ENCODE peak calls at places on chromosomes 13 and 19, in seven cellular contexts. One of them, this sample, is unnamed.

GRCh38 chr13:45162194-45162593 is 38.7 kb downstream of the KCTD4 start:
- DNase-seq in lower leg skin: no peak
- DNase-seq in neural progenitor cell: no peak
- DNase-seq in GM23248: peak; percentile 43
- DNase-seq in CD8-positive, alpha-beta memory T cell: no peak
- DNase-seq in adipocyte: peak; percentile 18
- DNase-seq in small intestine: no peak
- DNase-seq in this sample: peak; percentile 43

GRCh38 chr13:41905600-41906254 is 55.2 kb downstream of the VWA8 start:
- DNase-seq in lower leg skin: no peak
- DNase-seq in neural progenitor cell: peak; percentile 35
- DNase-seq in small intestine: peak; percentile 49
- DNase-seq in CD8-positive, alpha-beta memory T cell: peak; percentile 23
- DNase-seq in GM23248: peak; percentile 71
- DNase-seq in adipocyte: no peak
- DNase-seq in this sample: peak; percentile 73

GRCh38 chr13:112024577-112024976 is 42.4 kb upstream of the SOX1 start:
- DNase-seq in lower leg skin: no peak
- DNase-seq in CD8-positive, alpha-beta memory T cell: no peak
- DNase-seq in neural progenitor cell: no peak
- DNase-seq in adipocyte: no peak
- DNase-seq in GM23248: no peak
- DNase-seq in small intestine: no peak
- DNase-seq in this sample: no peak

GRCh38 chr13:20984879-20985278 is 76.5 kb downstream of the LATS2 start:
- DNase-seq in GM23248: no peak
- DNase-seq in neural progenitor cell: no peak
- DNase-seq in small intestine: no peak
- DNase-seq in adipocyte: no peak
- DNase-seq in lower leg skin: no peak
- DNase-seq in CD8-positive, alpha-beta memory T cell: no peak
- DNase-seq in this sample: peak; percentile 63

GRCh38 chr13:50129923-50130685 is 114.9 kb downstream of the KCNRG start:
- DNase-seq in neural progenitor cell: peak; percentile 76
- DNase-seq in GM23248: peak; percentile 78
- DNase-seq in CD8-positive, alpha-beta memory T cell: no peak
- DNase-seq in small intestine: no peak
- DNase-seq in adipocyte: peak; percentile 63
- DNase-seq in lower leg skin: peak; percentile 93
- DNase-seq in this sample: peak; percentile 5

GRCh38 chr13:20344836-20345490 is 112.8 kb upstream of the GJB6 start:
- DNase-seq in neural progenitor cell: no peak
- DNase-seq in CD8-positive, alpha-beta memory T cell: no peak
- DNase-seq in GM23248: no peak
- DNase-seq in small intestine: no peak
- DNase-seq in lower leg skin: no peak
- DNase-seq in adipocyte: no peak
- DNase-seq in this sample: no peak

GRCh38 chr19:4759388-4760284 is 31.9 kb upstream of the FEM1A start:
- DNase-seq in CD8-positive, alpha-beta memory T cell: peak; percentile 27
- DNase-seq in neural progenitor cell: peak; percentile 98
- DNase-seq in GM23248: peak; percentile 92
- DNase-seq in lower leg skin: peak; percentile 92
- DNase-seq in small intestine: peak; percentile 94
- DNase-seq in adipocyte: peak; percentile 89
- DNase-seq in this sample: peak; percentile 91

GRCh38 chr19:8697671-8698432 is 743 bp downstream of the ACTL9 start:
- DNase-seq in neural progenitor cell: peak; percentile 41
- DNase-seq in adipocyte: no peak
- DNase-seq in small intestine: no peak
- DNase-seq in GM23248: no peak
- DNase-seq in lower leg skin: no peak
- DNase-seq in CD8-positive, alpha-beta memory T cell: no peak
- DNase-seq in this sample: no peak

GRCh38 chr13:21663197-21663596 is 7.7 kb upstream of the FGF9 start:
- DNase-seq in neural progenitor cell: no peak
- DNase-seq in small intestine: peak; percentile 86
- DNase-seq in GM23248: no peak
- DNase-seq in adipocyte: no peak
- DNase-seq in lower leg skin: no peak
- DNase-seq in CD8-positive, alpha-beta memory T cell: no peak
- DNase-seq in this sample: no peak

GRCh38 chr13:38394777-38395504 is 45.3 kb downstream of the UFM1 start:
- DNase-seq in neural progenitor cell: no peak
- DNase-seq in CD8-positive, alpha-beta memory T cell: no peak
- DNase-seq in small intestine: no peak
- DNase-seq in GM23248: peak; percentile 69
- DNase-seq in lower leg skin: no peak
- DNase-seq in adipocyte: peak; percentile 45
- DNase-seq in this sample: no peak

DNA sequence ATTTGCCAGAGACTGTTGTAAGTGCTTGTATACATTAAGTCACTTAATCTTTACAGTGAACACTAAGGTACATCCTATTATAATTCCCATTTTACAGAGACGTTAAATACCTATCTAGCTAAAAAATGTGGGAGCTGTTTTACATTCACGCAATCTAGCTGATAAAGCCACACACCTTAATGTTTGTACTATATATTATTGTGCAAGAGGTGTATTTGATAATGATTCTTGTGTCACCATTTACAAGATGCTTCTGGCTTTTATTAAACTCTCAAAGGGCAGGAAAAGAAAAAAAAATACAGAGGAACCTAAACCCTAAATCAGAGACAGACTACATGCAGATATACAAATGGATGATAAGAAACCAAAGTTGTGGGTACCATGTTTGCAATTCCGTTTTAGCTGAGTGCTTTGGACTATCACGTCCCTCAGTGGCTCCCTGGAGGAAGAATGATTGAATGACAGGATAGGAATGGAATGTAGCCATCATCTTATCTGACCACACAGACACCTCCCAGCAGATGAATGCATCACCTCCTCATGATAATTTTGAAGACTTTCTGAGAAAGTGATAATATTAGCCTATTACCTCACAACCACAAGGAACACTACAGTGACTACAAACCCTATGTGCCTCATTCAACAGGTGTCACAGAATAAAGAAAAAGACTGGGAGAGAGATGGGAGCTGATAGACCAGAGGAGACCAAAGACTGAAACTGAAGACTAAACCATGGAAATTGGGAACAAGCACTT is 230.5 kb upstream of the SERP2 start:
- DNase-seq in GM23248: peak; percentile 28
- DNase-seq in adipocyte: no peak
- DNase-seq in lower leg skin: no peak
- DNase-seq in CD8-positive, alpha-beta memory T cell: no peak
- DNase-seq in small intestine: peak; percentile 64
- DNase-seq in neural progenitor cell: no peak
- DNase-seq in this sample: peak; percentile 67
- H3K4me3 ChIP-seq in GM23248: peak overlapping the region; percentile 69
- H3K4me3 ChIP-seq in adipocyte: peak overlapping the region; percentile 85
- H3K4me3 ChIP-seq in lower leg skin: no peak overlapping the region
- H3K4me3 ChIP-seq in CD8-positive, alpha-beta memory T cell: no peak overlapping the region
- H3K4me3 ChIP-seq in small intestine: no peak overlapping the region
- H3K4me3 ChIP-seq in neural progenitor cell: peak overlapping the region; percentile 51
- H3K4me3 ChIP-seq in this sample: peak overlapping the region; percentile 63

GRCh38 chr13:53605306-53605705 is 576.7 kb downstream of the OLFM4 start:
- DNase-seq in lower leg skin: no peak
- DNase-seq in adipocyte: no peak
- DNase-seq in neural progenitor cell: no peak
- DNase-seq in GM23248: no peak
- DNase-seq in CD8-positive, alpha-beta memory T cell: no peak
- DNase-seq in small intestine: no peak
- DNase-seq in this sample: no peak
- H3K4me3 ChIP-seq in lower leg skin: no peak overlapping the region
- H3K4me3 ChIP-seq in adipocyte: no peak overlapping the region
- H3K4me3 ChIP-seq in neural progenitor cell: no peak overlapping the region
- H3K4me3 ChIP-seq in GM23248: no peak overlapping the region
- H3K4me3 ChIP-seq in CD8-positive, alpha-beta memory T cell: no peak overlapping the region
- H3K4me3 ChIP-seq in small intestine: no peak overlapping the region
- H3K4me3 ChIP-seq in this sample: no peak overlapping the region

GRCh38 chr19:11261902-11262839 is at the start of gene DOCK6:
- DNase-seq in GM23248: peak; percentile 72
- DNase-seq in neural progenitor cell: peak; percentile 80
- DNase-seq in lower leg skin: no peak
- DNase-seq in small intestine: peak; percentile 41
- DNase-seq in adipocyte: peak; percentile 72
- DNase-seq in CD8-positive, alpha-beta memory T cell: no peak
- DNase-seq in this sample: no peak

GRCh38 chr19:11257827-11258380 is 4.4 kb downstream of the DOCK6 start:
- DNase-seq in GM23248: peak; percentile 28
- DNase-seq in lower leg skin: no peak
- DNase-seq in small intestine: no peak
- DNase-seq in adipocyte: no peak
- DNase-seq in CD8-positive, alpha-beta memory T cell: no peak
- DNase-seq in neural progenitor cell: no peak
- DNase-seq in this sample: no peak

GRCh38 chr19:11261431-11261901 is 858 bp downstream of the DOCK6 start:
- DNase-seq in GM23248: no peak
- DNase-seq in neural progenitor cell: peak; percentile 42
- DNase-seq in CD8-positive, alpha-beta memory T cell: no peak
- DNase-seq in lower leg skin: no peak
- DNase-seq in adipocyte: no peak
- DNase-seq in small intestine: no peak
- DNase-seq in this sample: no peak

GRCh38 chr19:11263726-11264125 is 1.4 kb upstream of the DOCK6 start:
- DNase-seq in CD8-positive, alpha-beta memory T cell: no peak
- DNase-seq in small intestine: no peak
- DNase-seq in GM23248: no peak
- DNase-seq in lower leg skin: no peak
- DNase-seq in adipocyte: no peak
- DNase-seq in neural progenitor cell: no peak
- DNase-seq in this sample: no peak

DNA sequence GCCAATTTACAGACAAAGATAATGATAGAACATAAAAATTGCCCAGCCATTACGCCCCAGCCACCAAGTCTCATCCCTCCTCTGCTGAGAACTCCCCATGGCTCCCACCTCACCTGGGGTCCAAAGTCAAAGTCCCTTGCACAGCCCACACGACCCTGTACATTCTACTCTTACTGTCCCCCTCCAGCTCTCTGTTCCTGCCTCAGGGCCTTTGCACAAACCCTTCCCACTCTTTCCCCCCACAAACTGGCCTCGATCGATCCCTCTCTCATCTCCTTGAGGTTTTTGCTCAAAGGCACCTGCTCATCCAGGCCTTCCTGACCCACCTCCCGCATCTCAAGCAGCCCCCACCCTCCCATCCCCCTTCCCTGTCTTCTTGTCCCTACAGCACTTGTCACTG is 1.3 kb downstream of the DOCK6 start:
- DNase-seq in neural progenitor cell: no peak
- DNase-seq in CD8-positive, alpha-beta memory T cell: no peak
- DNase-seq in lower leg skin: no peak
- DNase-seq in small intestine: no peak
- DNase-seq in adipocyte: no peak
- DNase-seq in GM23248: no peak
- DNase-seq in this sample: no peak
- H3K4me3 ChIP-seq in neural progenitor cell: peak overlapping the region; percentile 96
- H3K4me3 ChIP-seq in CD8-positive, alpha-beta memory T cell: no peak overlapping the region
- H3K4me3 ChIP-seq in lower leg skin: no peak overlapping the region
- H3K4me3 ChIP-seq in small intestine: no peak overlapping the region
- H3K4me3 ChIP-seq in adipocyte: no peak overlapping the region
- H3K4me3 ChIP-seq in GM23248: no peak overlapping the region
- H3K4me3 ChIP-seq in this sample: no peak overlapping the region

DNA sequence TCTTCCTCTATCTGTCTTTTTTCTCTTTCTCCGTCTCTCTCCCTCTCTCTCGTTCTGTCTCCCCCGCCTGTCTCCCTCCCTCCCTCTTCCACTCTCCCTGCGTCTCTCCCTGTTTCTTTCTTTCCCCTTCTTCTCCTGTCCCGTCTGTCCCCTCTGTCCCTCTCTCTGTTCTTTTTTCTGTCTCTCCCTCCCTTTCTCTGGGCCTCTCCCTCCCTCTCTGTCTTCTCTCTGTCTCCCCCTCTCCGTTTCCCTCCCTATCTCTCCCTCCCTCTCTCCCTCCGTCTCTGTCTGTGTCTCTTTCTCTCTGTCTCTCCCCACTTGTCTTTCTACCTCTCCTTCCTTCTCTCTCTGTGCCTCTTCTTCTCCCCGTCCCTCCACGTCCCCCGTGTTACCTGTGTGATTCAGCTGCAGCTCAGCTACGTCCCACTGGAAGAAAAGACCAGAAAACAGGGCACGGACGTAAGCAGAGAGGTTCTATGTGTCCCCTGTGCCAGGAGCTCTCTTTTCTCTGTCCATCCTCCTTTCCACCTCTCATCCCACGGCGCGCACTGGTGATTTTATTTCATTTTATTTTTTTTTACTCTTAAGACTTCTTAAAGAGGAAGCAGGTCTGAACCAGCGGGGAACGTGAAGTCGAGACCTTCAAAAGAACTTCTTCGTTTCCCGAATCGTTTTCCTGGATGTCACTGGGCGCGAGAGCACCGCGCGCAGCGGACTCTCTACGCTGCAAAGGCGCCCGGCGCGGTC is 1.1 kb downstream of the CD70 start:
- DNase-seq in neural progenitor cell: no peak
- DNase-seq in GM23248: peak; percentile 25
- DNase-seq in lower leg skin: peak; percentile 76
- DNase-seq in adipocyte: no peak
- DNase-seq in small intestine: no peak
- DNase-seq in CD8-positive, alpha-beta memory T cell: no peak
- DNase-seq in this sample: no peak
- H3K4me3 ChIP-seq in neural progenitor cell: peak overlapping the region; percentile 57
- H3K4me3 ChIP-seq in GM23248: no peak overlapping the region
- H3K4me3 ChIP-seq in lower leg skin: no peak overlapping the region
- H3K4me3 ChIP-seq in adipocyte: peak overlapping the region; percentile 23
- H3K4me3 ChIP-seq in small intestine: no peak overlapping the region
- H3K4me3 ChIP-seq in CD8-positive, alpha-beta memory T cell: peak overlapping the region; percentile 62
- H3K4me3 ChIP-seq in this sample: no peak overlapping the region

DNA sequence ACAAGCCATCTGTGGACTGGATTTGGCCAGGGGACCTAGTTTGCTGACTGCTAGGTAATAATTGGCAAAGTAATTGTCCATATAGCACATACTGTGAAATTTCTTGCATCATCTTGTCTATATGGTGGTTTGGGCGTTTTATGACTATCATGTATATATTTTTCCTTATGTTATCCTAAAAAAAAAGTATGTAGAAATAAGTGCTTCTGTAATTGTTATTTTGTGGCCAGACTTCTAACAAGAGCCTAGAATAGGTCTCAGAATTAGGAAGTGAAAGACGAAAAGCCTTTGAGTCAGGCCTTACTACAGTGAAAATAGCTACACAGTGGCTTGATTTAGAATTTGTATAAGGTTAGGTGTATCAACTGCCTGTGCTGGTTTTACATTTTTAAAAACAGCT is 4.2 kb downstream of the FNDC3A start:
- DNase-seq in neural progenitor cell: no peak
- DNase-seq in lower leg skin: no peak
- DNase-seq in adipocyte: no peak
- DNase-seq in CD8-positive, alpha-beta memory T cell: no peak
- DNase-seq in small intestine: no peak
- DNase-seq in GM23248: no peak
- DNase-seq in this sample: no peak
- H3K4me3 ChIP-seq in neural progenitor cell: no peak overlapping the region
- H3K4me3 ChIP-seq in lower leg skin: no peak overlapping the region
- H3K4me3 ChIP-seq in adipocyte: no peak overlapping the region
- H3K4me3 ChIP-seq in CD8-positive, alpha-beta memory T cell: no peak overlapping the region
- H3K4me3 ChIP-seq in small intestine: no peak overlapping the region
- H3K4me3 ChIP-seq in GM23248: no peak overlapping the region
- H3K4me3 ChIP-seq in this sample: no peak overlapping the region

This sample was measured in choroid plexus epithelial cell.